ENCODE peak calls at places on chromosomes 2 and 18, in five cellular contexts. A is GM12878, F is HepG2, X is A549, T is K562. V is an unnamed sample.

GRCh38 chr2:46769809-46770208 is 145.8 kb downstream of the MCFD2 start:
- DNase-seq in A (no peak), F (peak), X (no peak), T (no peak), V (peak)

GRCh38 chr18:67483237-67483636 is 33.3 kb downstream of the DSEL start:
- DNase-seq in A (no peak), F (no peak), X (no peak), T (no peak), V (no peak)

GRCh38 chr2:176106636-176107539 is at the start of gene HOXD11:
- DNase-seq in A (no peak), F (no peak), X (peak), T (no peak), V (peak)

GRCh38 chr2:3619033-3619432 is 24.1 kb downstream of the COLEC11 start:
- DNase-seq in A (no peak), F (no peak), X (no peak), T (no peak), V (no peak)

GRCh38 chr2:9753276-9753600 is 90.0 kb upstream of the TAF1B start:
- DNase-seq in A (peak), F (no peak), X (peak), T (peak), V (no peak)

GRCh38 chr2:101558740-101559508 is 84.0 kb upstream of the RFX8 start:
- DNase-seq in A (no peak), F (peak), X (no peak), T (no peak), V (no peak)

GRCh38 chr18:75257596-75257995 is 47.0 kb downstream of the TSHZ1 start:
- DNase-seq in A (no peak), F (no peak), X (no peak), T (no peak), V (no peak)

GRCh38 chr2:77977486-77978063 is 455.4 kb upstream of the LRRTM4 start:
- DNase-seq in A (no peak), F (no peak), X (no peak), T (no peak), V (peak)

GRCh38 chr2:121297217-121297830 is 12.3 kb upstream of the TFCP2L1 start:
- DNase-seq in A (no peak), F (peak), X (peak), T (peak), V (peak)

GRCh38 chr2:27710176-27710575 is 46.5 kb downstream of the SLC4A1AP start:
- DNase-seq in A (no peak), F (no peak), X (no peak), T (no peak), V (no peak)

GRCh38 chr2:9690252-9690651 is 59.5 kb upstream of the YWHAQ start:
- DNase-seq in A (no peak), F (no peak), X (no peak), T (no peak), V (no peak)

GRCh38 chr2:230891509-230891908 is 26.8 kb downstream of the ITM2C start:
- DNase-seq in A (no peak), F (no peak), X (no peak), T (no peak), V (no peak)

GRCh38 chr2:196230051-196230450 is 58.7 kb upstream of the STK17B start:
- DNase-seq in A (no peak), F (no peak), X (no peak), T (no peak), V (no peak)

GRCh38 chr2:34107811-34108210 is 508.7 kb upstream of the FAM98A start:
- DNase-seq in A (no peak), F (no peak), X (no peak), T (no peak), V (no peak)

GRCh38 chr2:199692489-199692888 is 158.5 kb downstream of the FTCDNL1 start:
- DNase-seq in A (no peak), F (peak), X (no peak), T (no peak), V (no peak)

GRCh38 chr18:31630549-31630948 is 38.9 kb downstream of the TTR start:
- DNase-seq in A (no peak), F (no peak), X (no peak), T (no peak), V (no peak)

GRCh38 chr2:27303093-27304025 is 4.9 kb downstream of the UCN start:
- DNase-seq in A (no peak), F (peak), X (peak), T (peak), V (peak)

GRCh38 chr18:48193521-48194251 is 215.5 kb downstream of the ZBTB7C start:
- DNase-seq in A (no peak), F (no peak), X (no peak), T (no peak), V (no peak)

GRCh38 chr2:102037681-102038080 is 45.9 kb downstream of the IL1R2 start:
- DNase-seq in A (no peak), F (no peak), X (no peak), T (no peak), V (no peak)

GRCh38 chr2:217185265-217185995 is 325.6 kb upstream of the TNP1 start:
- DNase-seq in A (no peak), F (no peak), X (no peak), T (no peak), V (no peak)

GRCh38 chr2:33011941-33012340 is 65.2 kb downstream of the LTBP1 start:
- DNase-seq in A (no peak), F (no peak), X (no peak), T (no peak), V (no peak)

GRCh38 chr2:206086683-206087350 is 843 bp upstream of the INO80D start:
- DNase-seq in A (no peak), F (peak), X (no peak), T (no peak), V (no peak)

GRCh38 chr18:46859855-46860254 is 57.5 kb downstream of the PIAS2 start:
- DNase-seq in A (peak), F (no peak), X (no peak), T (no peak), V (no peak)
- TF ChIP-seq JUNB in A (peak), F (no peak), X (no peak), T (no peak), V (no peak)

GRCh38 chr18:64888956-64889355 is 740.1 kb upstream of the LINC00305 start:
- DNase-seq in A (no peak), F (no peak), X (no peak), T (no peak), V (no peak)
- H3K27ac ChIP-seq in A (no peak), F (no peak), X (no peak), T (no peak), V (no peak)

DNA sequence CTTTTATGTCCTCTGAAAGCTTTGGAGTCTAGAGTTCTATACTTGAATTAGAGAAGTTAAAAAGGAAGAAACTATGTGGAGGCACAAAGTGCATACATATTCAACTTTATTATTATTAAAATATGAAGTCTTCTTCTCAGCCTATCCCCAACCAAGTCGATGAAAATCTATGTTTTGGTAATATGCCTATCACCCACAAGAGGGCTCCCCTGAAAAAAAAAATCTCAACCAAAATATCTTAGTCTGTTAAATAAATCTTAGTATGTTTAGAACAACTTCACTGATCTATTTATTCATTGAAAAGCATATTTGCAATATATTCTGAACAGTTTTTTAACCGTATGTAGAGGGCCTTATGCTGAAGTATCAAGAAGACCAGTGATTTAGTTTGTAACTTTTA is 804.5 kb downstream of the TDRD15 start:
- DNase-seq in A (no peak), F (no peak), X (no peak), T (no peak), V (peak)
- TF ChIP-seq CTCF in A (no peak), F (no peak), X (no peak), T (no peak), V (peak)

DNA sequence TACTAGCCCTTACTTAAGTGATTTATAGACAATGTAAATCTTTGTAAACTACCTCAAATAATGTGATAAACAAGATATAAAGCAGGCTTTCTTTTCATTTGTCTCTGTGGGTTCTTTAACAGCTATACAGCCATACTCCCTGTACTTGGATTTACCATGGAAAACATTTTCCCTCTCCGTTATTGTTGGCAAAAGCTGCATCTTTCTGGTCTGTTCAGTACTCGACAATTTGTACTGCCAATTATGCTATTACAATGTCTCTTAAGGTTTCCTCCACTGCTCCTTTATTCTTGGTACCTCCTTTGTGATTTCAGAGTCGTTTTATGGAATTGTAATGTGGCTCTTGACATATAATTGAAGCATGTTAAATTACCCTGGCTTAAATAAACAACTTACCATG is 426.2 kb upstream of the PKDCC start:
- DNase-seq in A (no peak), F (no peak), X (no peak), T (no peak), V (no peak)
- TF ChIP-seq JUNB in A (no peak), F (no peak), X (no peak), T (no peak), V (no peak)

V was measured in GM23338.